ENCODE peak calls at places on chromosomes 12 and 14, in eight cellular contexts. Z, L, K, Y, S, A, B and M are unnamed samples.

GRCh38 chr12:91143241-91143640 is 31.9 kb upstream of the LUM start:
- DNase-seq in Z (no peak), L (no peak), K (no peak), Y (peak; percentile 5), S (no peak), A (no peak), B (no peak), M (no peak)

GRCh38 chr14:34614638-34615037 is 15.3 kb downstream of the SNX6 start:
- DNase-seq in Z (no peak), L (no peak), K (no peak), Y (no peak), S (no peak), A (no peak), B (no peak), M (no peak)

GRCh38 chr12:104480012-104480411 is 23.3 kb downstream of the CHST11 start:
- DNase-seq in Z (no peak), L (no peak), K (no peak), Y (no peak), S (no peak), A (no peak), B (no peak), M (no peak)

GRCh38 chr14:102849522-102850379 is 72.5 kb downstream of the TRAF3 start:
- DNase-seq in Z (no peak), L (peak; percentile 35), K (peak; percentile 37), Y (peak; percentile 34), S (no peak), A (no peak), B (no peak), M (no peak)

GRCh38 chr12:9115731-9116689 is at the start of gene A2M:
- DNase-seq in Z (no peak), L (no peak), K (no peak), Y (no peak), S (no peak), A (peak; percentile 30), B (no peak), M (no peak)

GRCh38 chr14:49881296-49882006 is 11.4 kb upstream of the ARF6 start:
- DNase-seq in Z (no peak), L (no peak), K (no peak), Y (no peak), S (no peak), A (no peak), B (no peak), M (no peak)

GRCh38 chr14:96001866-96002510 is 37.2 kb upstream of the C14orf132 start:
- DNase-seq in Z (no peak), L (no peak), K (peak; percentile 62), Y (peak; percentile 23), S (peak; percentile 48), A (no peak), B (peak; percentile 15), M (no peak)

GRCh38 chr14:70724944-70725343 is 83.2 kb downstream of the TTC9 start:
- DNase-seq in Z (no peak), L (no peak), K (no peak), Y (no peak), S (no peak), A (no peak), B (no peak), M (no peak)

GRCh38 chr14:33642641-33643342 is 308.1 kb downstream of the EGLN3 start:
- DNase-seq in Z (no peak), L (no peak), K (no peak), Y (peak; percentile 14), S (no peak), A (no peak), B (no peak), M (no peak)

GRCh38 chr12:121465921-121466799 is 66.2 kb downstream of the RNF34 start:
- DNase-seq in Z (no peak), L (peak; percentile 64), K (no peak), Y (peak; percentile 74), S (peak; percentile 74), A (no peak), B (peak; percentile 37), M (no peak)

GRCh38 chr12:119153477-119154434 is 25.0 kb upstream of the HSPB8 start:
- DNase-seq in Z (peak; percentile 11), L (peak; percentile 45), K (no peak), Y (peak; percentile 60), S (peak; percentile 98), A (peak; percentile 75), B (peak; percentile 34), M (no peak)

GRCh38 chr14:97994020-97994531 is 1196.9 kb downstream of the VRK1 start:
- DNase-seq in Z (no peak), L (no peak), K (no peak), Y (no peak), S (no peak), A (no peak), B (no peak), M (no peak)

GRCh38 chr14:75927564-75928087 is 54.2 kb downstream of the TGFB3 start:
- DNase-seq in Z (no peak), L (no peak), K (no peak), Y (no peak), S (no peak), A (no peak), B (no peak), M (no peak)

GRCh38 chr12:45907955-45908354 is 82.4 kb downstream of the SCAF11 start:
- DNase-seq in Z (no peak), L (no peak), K (no peak), Y (no peak), S (no peak), A (no peak), B (no peak), M (no peak)

GRCh38 chr12:65668981-65669695 is 155.1 kb upstream of the HMGA2 start:
- DNase-seq in Z (no peak), L (no peak), K (no peak), Y (no peak), S (no peak), A (no peak), B (peak; percentile 55), M (no peak)

GRCh38 chr14:60133487-60133886 is 31.7 kb downstream of the DHRS7 start:
- DNase-seq in Z (no peak), L (no peak), K (no peak), Y (no peak), S (no peak), A (no peak), B (no peak), M (no peak)

GRCh38 chr12:114869091-114869834 is 185.3 kb upstream of the TBX3 start:
- DNase-seq in Z (no peak), L (peak; percentile 80), K (no peak), Y (peak; percentile 74), S (no peak), A (no peak), B (peak; percentile 56), M (no peak)

GRCh38 chr12:64757778-64758177 is 1.4 kb downstream of the GNS start:
- DNase-seq in Z (no peak), L (no peak), K (no peak), Y (no peak), S (no peak), A (no peak), B (no peak), M (no peak)

GRCh38 chr12:76020281-76020680 is 11.3 kb downstream of the PHLDA1 start:
- DNase-seq in Z (no peak), L (no peak), K (no peak), Y (peak; percentile 35), S (no peak), A (peak; percentile 38), B (peak; percentile 81), M (no peak)

GRCh38 chr14:71659165-71659564 is 273.1 kb upstream of the RGS6 start:
- DNase-seq in Z (no peak), L (no peak), K (no peak), Y (no peak), S (no peak), A (no peak), B (peak; percentile 34), M (no peak)

GRCh38 chr12:2605301-2605700 is 189.5 kb upstream of the FKBP4 start:
- DNase-seq in Z (no peak), L (no peak), K (no peak), Y (no peak), S (no peak), A (no peak), B (no peak), M (no peak)

GRCh38 chr12:110766311-110767154 is 23.8 kb upstream of the PPP1CC start:
- DNase-seq in Z (no peak), L (no peak), K (no peak), Y (no peak), S (no peak), A (no peak), B (no peak), M (no peak)

GRCh38 chr14:102507891-102508312 is 1.7 kb downstream of the ANKRD9 start:
- DNase-seq in Z (no peak), L (no peak), K (no peak), Y (no peak), S (no peak), A (no peak), B (no peak), M (no peak)

GRCh38 chr12:71029302-71029701 is 108.8 kb upstream of the PTPRR start:
- DNase-seq in Z (no peak), L (no peak), K (no peak), Y (no peak), S (no peak), A (no peak), B (no peak), M (no peak)

GRCh38 chr14:31761325-31761724 is 200.1 kb downstream of the NUBPL start:
- DNase-seq in Z (no peak), L (no peak), K (no peak), Y (no peak), S (no peak), A (no peak), B (no peak), M (no peak)

GRCh38 chr12:111454716-111455447 is 49.2 kb downstream of the SH2B3 start:
- DNase-seq in Z (no peak), L (no peak), K (no peak), Y (no peak), S (peak; percentile 37), A (no peak), B (no peak), M (no peak)

GRCh38 chr14:104563191-104563741 is 16.3 kb upstream of the C14orf180 start:
- DNase-seq in Z (no peak), L (no peak), K (no peak), Y (no peak), S (no peak), A (no peak), B (no peak), M (no peak)

GRCh38 chr12:114274131-114274530 is 131.8 kb downstream of the TBX5 start:
- DNase-seq in Z (no peak), L (no peak), K (no peak), Y (no peak), S (no peak), A (no peak), B (no peak), M (no peak)